ENCODE peak calls at places on chromosomes 4 and X, in six cellular contexts. V is activated T-cell treated with anti-CD3 and anti-CD28 coated beads, Interleukin-2, amount 50 U/mL, for 48 hours; I is lower leg skin; C is HuH-7; D is EH; O is GM23338. J is an unnamed sample.
A peak's percentile ranks its signal among the peaks of the same experiment; 100 is the strongest.

GRCh38 chr4:183797445-183798248 is 107.5 kb upstream of the STOX2 start:
- DNase-seq in V (peak; percentile 31), I (no peak), C (peak; percentile 9), D (peak; percentile 7), O (peak; percentile 63), J (peak; percentile 31)

GRCh38 chrX:8042304-8042703 is 115.1 kb upstream of the PNPLA4 start:
- DNase-seq in V (no peak), I (no peak), C (peak; percentile 5), D (no peak), O (peak; percentile 40), J (no peak)

GRCh38 chrX:150955590-150955989 is 27.5 kb upstream of the HMGB3 start:
- DNase-seq in V (no peak), I (no peak), C (no peak), D (no peak), O (no peak), J (no peak)

GRCh38 chr4:176377705-176378302 is 58.0 kb downstream of the SPCS3 start:
- DNase-seq in V (no peak), I (no peak), C (peak; percentile 6), D (peak; percentile 36), O (peak; percentile 27), J (no peak)

GRCh38 chr4:40842318-40842717 is 92.6 kb downstream of the NSUN7 start:
- DNase-seq in V (no peak), I (no peak), C (no peak), D (peak; percentile 65), O (no peak), J (no peak)

GRCh38 chr4:20403317-20403716 is 151.6 kb downstream of the SLIT2 start:
- DNase-seq in V (no peak), I (no peak), C (no peak), D (no peak), O (no peak), J (no peak)

GRCh38 chr4:25291158-25291733 is 21.3 kb upstream of the ZCCHC4 start:
- DNase-seq in V (no peak), I (no peak), C (no peak), D (no peak), O (no peak), J (no peak)

GRCh38 chr4:103648541-103648940 is 71.2 kb downstream of the TACR3 start:
- DNase-seq in V (no peak), I (no peak), C (no peak), D (no peak), O (no peak), J (no peak)

GRCh38 chr4:99300934-99301333 is 10.1 kb upstream of the ADH1A start:
- DNase-seq in V (no peak), I (peak; percentile 93), C (no peak), D (peak; percentile 95), O (no peak), J (no peak)

GRCh38 chrX:107429090-107429489 is 20.4 kb upstream of the FRMPD3 start:
- DNase-seq in V (peak; percentile 55), I (no peak), C (no peak), D (peak; percentile 32), O (peak; percentile 42), J (no peak)

GRCh38 chrX:30910124-30910860 is 21.2 kb upstream of the TAB3 start:
- DNase-seq in V (no peak), I (no peak), C (no peak), D (peak; percentile 36), O (no peak), J (no peak)

GRCh38 chr4:7412586-7412975 is 22.1 kb downstream of the PSAPL1 start:
- DNase-seq in V (no peak), I (no peak), C (no peak), D (no peak), O (no peak), J (no peak)

GRCh38 chr4:70280567-70280966 is 38.2 kb downstream of the CSN3 start:
- DNase-seq in V (no peak), I (no peak), C (no peak), D (no peak), O (no peak), J (no peak)

GRCh38 chr4:43331226-43332078 is 438.9 kb downstream of the GRXCR1 start:
- DNase-seq in V (no peak), I (no peak), C (no peak), D (peak; percentile 0), O (no peak), J (no peak)

GRCh38 chrX:48493890-48494364 is 14.9 kb upstream of the PORCN start:
- DNase-seq in V (peak; percentile 47), I (no peak), C (peak; percentile 49), D (peak; percentile 29), O (peak; percentile 77), J (peak; percentile 43)

GRCh38 chr4:94534401-94535312 is 82.9 kb downstream of the PDLIM5 start:
- DNase-seq in V (no peak), I (no peak), C (no peak), D (no peak), O (peak; percentile 51), J (no peak)

GRCh38 chrX:11647048-11647650 is 18.6 kb downstream of the ARHGAP6 start:
- DNase-seq in V (no peak), I (no peak), C (no peak), D (no peak), O (no peak), J (no peak)

GRCh38 chrX:131853440-131853839 is 169.7 kb upstream of the STK26 start:
- DNase-seq in V (no peak), I (no peak), C (no peak), D (no peak), O (no peak), J (no peak)